ENCODE peak calls at places on chromosomes 16 and 17, in seven cellular contexts. H, V, N, O, D, U and E are unnamed samples.

GRCh38 chr17:28552201-28552999 is at the start of gene UNC119:
- DNase-seq in O (peak), N (peak), V (peak), D (peak), H (peak), U (peak), E (peak)

GRCh38 chr17:63578769-63579111 is 22.0 kb upstream of the TACO1 start:
- DNase-seq in H (no peak), O (no peak), N (no peak), D (no peak), V (no peak), U (no peak), E (no peak)

GRCh38 chr16:19980866-19981265 is 92.8 kb downstream of the GPR139 start:
- DNase-seq in O (no peak), H (peak), N (no peak), V (no peak), U (no peak), D (no peak), E (no peak)

GRCh38 chr17:36001862-36002603 is 680 bp upstream of the CCL15 start:
- DNase-seq in N (peak), O (no peak), V (no peak), D (no peak), U (no peak), H (no peak), E (no peak)

GRCh38 chr17:82868715-82869131 is 28.9 kb upstream of the ZNF750 start:
- DNase-seq in U (no peak), D (no peak), V (no peak), N (no peak), H (no peak), O (no peak), E (no peak)

GRCh38 chr16:48542966-48543365 is 67.0 kb downstream of the N4BP1 start:
- DNase-seq in V (no peak), U (no peak), D (no peak), O (no peak), H (no peak), N (no peak), E (no peak)

GRCh38 chr16:57283214-57283955 is 1.1 kb downstream of the PLLP start:
- DNase-seq in D (no peak), N (peak), O (no peak), H (no peak), V (no peak), U (no peak), E (no peak)

GRCh38 chr16:11423315-11424117 is 78.3 kb downstream of the RMI2 start:
- DNase-seq in N (no peak), H (no peak), O (peak), V (no peak), U (no peak), D (no peak), E (no peak)

GRCh38 chr17:80063815-80064585 is 27.6 kb downstream of the CCDC40 start:
- DNase-seq in N (peak), U (no peak), O (no peak), H (peak), V (peak), D (no peak), E (peak)

GRCh38 chr17:32941419-32942032 is 13.6 kb downstream of the TMEM98 start:
- DNase-seq in D (no peak), U (no peak), V (no peak), H (no peak), N (no peak), O (no peak), E (no peak)

GRCh38 chr17:41417576-41418015 is 6.8 kb downstream of the KRT37 start:
- DNase-seq in D (no peak), N (no peak), V (no peak), O (no peak), U (no peak), H (no peak), E (no peak)

GRCh38 chr17:42803074-42803883 is 4.6 kb downstream of the CNTD1 start:
- DNase-seq in V (no peak), D (no peak), N (no peak), H (no peak), O (no peak), U (no peak), E (no peak)

GRCh38 chr17:80909635-80910034 is 82.0 kb upstream of the CHMP6 start:
- DNase-seq in O (no peak), U (no peak), H (no peak), V (no peak), D (no peak), N (no peak), E (no peak)

GRCh38 chr17:49836111-49837030 is 11.5 kb downstream of the TAC4 start:
- DNase-seq in H (no peak), V (no peak), N (peak), D (no peak), O (no peak), U (no peak), E (no peak)

GRCh38 chr16:19936431-19936830 is 51.8 kb upstream of the GPRC5B start:
- DNase-seq in H (no peak), D (no peak), N (no peak), V (no peak), O (no peak), U (no peak), E (no peak)

GRCh38 chr16:6382787-6383515 is 949.7 kb upstream of the RBFOX1 start:
- DNase-seq in D (no peak), O (no peak), N (no peak), H (no peak), U (no peak), V (no peak), E (no peak)

GRCh38 chr17:47872019-47872650 is 21.2 kb upstream of the SP6 start:
- DNase-seq in O (no peak), H (no peak), D (no peak), N (no peak), V (no peak), U (peak), E (no peak)

GRCh38 chr17:11997147-11997971 is at the start of gene ZNF18:
- DNase-seq in U (peak), H (peak), N (peak), V (peak), D (peak), O (peak), E (peak)

GRCh38 chr16:80387308-80387921 is 153.4 kb upstream of the DYNLRB2 start:
- DNase-seq in D (no peak), V (no peak), H (no peak), O (no peak), N (no peak), U (no peak), E (no peak)

GRCh38 chr17:75207760-75208159 is 2.3 kb downstream of the NUP85 start:
- DNase-seq in N (no peak), O (no peak), H (no peak), U (no peak), V (no peak), D (no peak), E (no peak)

GRCh38 chr17:75205793-75206163 is 299 bp downstream of the NUP85 start:
- DNase-seq in D (no peak), U (no peak), V (no peak), O (no peak), H (no peak), N (no peak), E (no peak)

GRCh38 chr17:75208161-75208560 is 2.7 kb downstream of the NUP85 start:
- DNase-seq in N (no peak), V (no peak), O (no peak), U (no peak), H (no peak), D (no peak), E (no peak)

GRCh38 chr17:75209061-75209460 is 3.6 kb downstream of the NUP85 start:
- DNase-seq in O (no peak), N (no peak), U (no peak), V (no peak), D (no peak), H (no peak), E (no peak)

GRCh38 chr17:75205037-75205792 is at the start of gene NUP85:
- DNase-seq in D (peak), H (peak), U (peak), O (peak), N (peak), V (peak), E (peak)
- TF ChIP-seq POLR2A in D (peak), H (peak), U (peak), O (peak), N (no peak), V (peak), E (no peak)

GRCh38 chr17:76468634-76469010 is 1.2 kb downstream of the AANAT start:
- DNase-seq in H (no peak), V (no peak), U (no peak), O (no peak), N (no peak), D (no peak), E (no peak)

GRCh38 chr17:76471498-76472257 is 4.3 kb downstream of the AANAT start:
- DNase-seq in O (no peak), N (no peak), U (no peak), D (no peak), V (no peak), H (no peak), E (no peak)

GRCh38 chr17:76472258-76472645 is 4.8 kb downstream of the AANAT start:
- DNase-seq in O (no peak), N (no peak), D (no peak), H (no peak), U (no peak), V (no peak), E (no peak)

GRCh38 chr17:76469076-76469990 is 1.9 kb downstream of the AANAT start:
- DNase-seq in N (no peak), O (no peak), H (no peak), D (no peak), V (no peak), U (no peak), E (no peak)

DNA sequence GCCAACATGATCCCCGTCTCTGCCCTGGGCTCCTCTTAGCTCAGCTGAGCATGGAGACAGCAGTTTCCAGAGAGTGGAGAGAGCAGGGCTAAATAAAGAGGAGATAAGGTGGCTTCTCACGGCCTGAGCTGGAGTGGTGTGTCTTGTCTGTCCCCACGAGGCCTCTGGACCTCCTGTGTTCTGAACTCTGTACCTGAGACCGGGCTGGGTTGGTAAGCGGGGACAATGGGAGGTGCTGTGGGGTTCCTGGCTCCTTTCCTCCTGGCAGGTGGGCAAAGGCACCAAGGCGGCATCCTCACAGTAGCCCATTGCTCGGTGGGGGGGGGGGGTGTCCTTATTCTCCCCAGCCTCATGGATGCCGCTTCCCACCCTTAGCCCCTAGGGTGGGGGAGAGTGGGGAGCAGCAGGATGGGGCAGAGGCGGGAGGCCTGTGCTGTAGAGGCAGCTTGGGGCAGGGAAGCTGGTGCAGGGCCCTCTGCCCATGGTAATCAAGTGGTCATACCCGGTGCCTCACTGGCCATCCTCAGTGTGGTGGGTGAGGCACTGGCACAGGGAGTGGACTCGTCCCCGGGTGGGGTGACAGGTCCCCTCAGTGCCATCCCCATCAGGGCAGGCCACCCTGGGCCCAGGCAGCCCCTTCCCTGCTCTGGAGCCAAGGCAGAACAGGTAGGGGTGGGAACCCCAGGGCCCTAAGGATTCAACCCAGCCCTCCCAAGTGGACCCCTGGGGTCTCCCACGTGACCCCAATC is 2.8 kb downstream of the AANAT start:
- DNase-seq in N (no peak), O (no peak), D (no peak), H (no peak), V (no peak), U (no peak), E (no peak)
- TF ChIP-seq POLR2A in N (no peak), O (no peak), D (no peak), H (no peak), V (no peak), U (no peak), E (no peak)

GRCh38 chr16:30665155-30665829 is 7.1 kb downstream of the FBRS start:
- DNase-seq in D (no peak), U (no peak), H (no peak), O (no peak), V (no peak), N (no peak), E (no peak)
- TF ChIP-seq POLR2A in D (no peak), U (no peak), H (no peak), O (no peak), V (no peak), N (no peak), E (no peak)

GRCh38 chr17:1796800-1797199 is 32.9 kb downstream of the SMYD4 start:
- DNase-seq in D (no peak), H (no peak), V (no peak), O (no peak), U (no peak), N (no peak), E (no peak)
- TF ChIP-seq POLR2A in D (no peak), H (no peak), V (no peak), O (no peak), U (no peak), N (no peak), E (no peak)

GRCh38 chr17:78120971-78121800 is 7.4 kb downstream of the TMC6 start:
- DNase-seq in V (no peak), D (no peak), O (no peak), N (no peak), H (no peak), U (peak), E (no peak)
- TF ChIP-seq POLR2A in V (no peak), D (no peak), O (no peak), N (no peak), H (no peak), U (no peak), E (no peak)

DNA sequence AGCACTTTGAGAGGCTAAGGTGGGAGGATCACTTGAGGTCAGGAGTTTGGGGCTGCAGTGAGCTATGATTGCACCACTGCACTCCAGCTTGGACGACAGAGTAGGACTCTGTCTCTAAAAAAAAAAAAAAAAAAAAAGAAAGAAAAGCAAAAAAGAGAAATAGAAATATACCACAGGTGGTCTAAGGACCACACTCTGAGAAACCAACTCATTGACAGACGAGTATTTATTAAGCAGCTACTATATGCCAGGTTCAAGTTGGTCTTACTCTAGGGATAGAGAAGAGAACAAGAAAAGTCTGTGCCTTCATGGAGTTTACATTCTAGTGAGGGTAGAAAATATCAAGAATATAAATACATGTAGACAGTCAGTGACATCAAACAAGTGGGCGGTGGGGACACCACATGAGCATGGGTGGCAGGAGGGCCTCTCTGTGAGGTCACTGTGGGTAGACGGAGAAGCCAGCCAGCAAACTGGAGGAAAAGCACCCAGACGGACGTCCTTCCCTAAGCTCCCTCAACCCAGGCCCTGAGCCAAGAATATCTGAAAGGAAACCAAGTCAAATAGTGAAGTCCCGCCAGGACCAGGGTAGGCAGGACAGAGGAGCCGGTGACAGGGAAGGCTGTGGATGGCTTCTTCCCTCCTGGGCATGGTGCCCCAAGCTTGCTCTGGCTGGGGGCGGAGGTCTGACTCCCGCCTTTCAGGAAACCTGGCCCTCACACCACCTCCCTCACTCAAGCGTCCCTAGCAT is 4.7 kb downstream of the CDIPT start:
- DNase-seq in N (peak), U (no peak), O (no peak), D (no peak), H (no peak), V (no peak), E (no peak)
- TF ChIP-seq POLR2A in N (no peak), U (no peak), O (no peak), D (no peak), H (no peak), V (no peak), E (no peak)

DNA sequence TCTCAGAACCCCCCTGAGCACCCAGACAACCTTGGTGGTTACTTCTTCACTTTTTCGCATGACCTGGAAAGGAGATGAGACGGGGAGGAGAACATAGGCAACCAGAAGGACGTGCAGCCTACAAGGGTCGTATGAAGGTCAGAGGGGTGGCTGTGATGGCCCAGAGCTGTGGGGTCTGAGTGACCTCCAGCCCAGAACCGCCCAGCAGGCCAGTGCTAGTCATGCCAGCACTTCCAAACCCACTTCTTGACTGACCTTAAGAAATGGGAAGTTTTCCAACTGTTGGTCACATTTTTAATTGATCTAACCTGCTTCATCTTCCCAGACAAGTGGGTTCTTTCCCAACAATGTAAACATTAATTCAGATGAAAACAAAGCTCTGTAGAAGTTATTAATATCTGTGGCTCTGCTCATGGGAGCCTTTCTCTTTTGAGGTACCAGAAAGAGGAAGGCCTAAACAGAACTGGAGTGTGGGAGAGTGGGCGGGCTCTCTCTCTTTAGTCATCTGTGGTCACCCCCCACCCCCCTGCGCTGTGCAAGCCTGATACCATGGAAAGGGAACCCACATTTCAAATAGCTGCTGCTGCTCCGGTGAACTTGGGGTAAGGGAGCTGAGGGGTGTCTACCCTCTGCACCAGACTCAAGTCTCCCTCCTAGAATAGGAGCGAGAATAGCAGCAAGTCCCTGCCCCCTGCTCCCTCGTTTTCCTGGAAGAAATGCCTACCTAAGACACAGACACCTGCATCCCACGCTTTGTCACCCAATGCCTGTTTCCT is 101.6 kb downstream of the RAB11FIP4 start:
- DNase-seq in U (peak), N (peak), O (peak), H (no peak), V (no peak), D (no peak), E (peak)
- TF ChIP-seq POLR2A in U (no peak), N (no peak), O (no peak), H (no peak), V (no peak), D (no peak), E (no peak)

GRCh38 chr17:78130439-78131101 is at the start of gene TMC8:
- DNase-seq in V (no peak), O (no peak), H (no peak), U (peak), D (no peak), N (peak), E (peak)

GRCh38 chr17:78133179-78133951 is 2.8 kb downstream of the TMC8 start:
- DNase-seq in N (no peak), H (no peak), U (peak), D (no peak), V (no peak), O (no peak), E (no peak)

GRCh38 chr17:78132767-78133178 is 2.2 kb downstream of the TMC8 start:
- DNase-seq in V (no peak), D (no peak), H (no peak), O (no peak), N (no peak), U (peak), E (no peak)

GRCh38 chr17:78131172-78132085 is 858 bp downstream of the TMC8 start:
- DNase-seq in H (no peak), D (no peak), O (no peak), N (no peak), U (peak), V (no peak), E (no peak)

DNA sequence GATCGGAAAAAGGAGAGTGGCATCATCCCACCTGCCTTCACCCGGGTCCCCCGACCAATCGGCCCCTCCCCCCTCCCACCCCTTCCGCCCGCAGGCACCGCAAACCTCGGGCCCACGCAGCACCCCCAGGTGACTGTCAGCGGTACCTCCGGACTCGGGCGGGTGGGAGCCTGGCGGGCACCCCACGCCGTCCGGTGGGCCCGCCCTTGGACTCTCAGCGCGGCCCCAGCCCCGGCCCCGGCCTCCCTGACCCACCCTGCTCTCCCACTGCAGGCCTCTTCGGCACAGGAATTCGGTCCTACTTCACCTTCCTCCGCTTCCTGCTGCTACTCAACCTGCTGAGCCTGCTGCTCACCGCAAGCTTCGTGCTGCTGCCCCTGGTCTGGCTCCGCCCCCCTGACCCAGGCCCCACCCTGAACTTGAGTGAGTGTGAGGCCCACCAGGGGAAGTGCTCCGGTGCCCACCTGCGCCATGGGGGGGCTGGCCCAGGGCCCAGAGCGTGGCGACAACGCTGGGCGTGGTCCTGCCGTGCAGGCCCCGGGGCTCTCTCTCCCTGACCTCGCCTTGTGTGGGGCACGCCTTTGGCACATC is 1.6 kb downstream of the TMC8 start:
- DNase-seq in N (peak), U (peak), O (no peak), H (no peak), V (no peak), D (no peak), E (no peak)
- TF ChIP-seq POLR2A in N (no peak), U (no peak), O (peak), H (no peak), V (no peak), D (no peak), E (no peak)

GRCh38 chr17:37358830-37359681 is 16.7 kb upstream of the C17orf78 start:
- DNase-seq in U (peak), D (peak), O (peak), V (peak), H (peak), N (peak), E (peak)
- TF ChIP-seq POLR2A in U (peak), D (peak), O (peak), V (no peak), H (peak), N (no peak), E (peak)